ENCODE peak calls at places on chromosomes 7 and 10, in four cellular contexts. T is brain microvascular endothelial cell, K is body of pancreas, H is fibroblast of pulmonary artery. S is an unnamed sample.

GRCh38 chr10:46106410-46107255 is 60.6 kb upstream of the MSMB start:
- DNase-seq in T (peak; percentile 6), K (peak; percentile 63), H (peak; percentile 52), S (peak; percentile 59)

GRCh38 chr10:75195035-75195763 is 15.4 kb upstream of the VDAC2 start:
- DNase-seq in T (no peak), K (no peak), H (peak; percentile 41), S (no peak)

GRCh38 chr7:143172354-143172753 is 10.9 kb upstream of the TAS2R39 start:
- DNase-seq in T (no peak), K (peak; percentile 87), H (peak; percentile 31), S (peak; percentile 79)

GRCh38 chr7:152853236-152853635 is 93.7 kb downstream of the ACTR3B start:
- DNase-seq in T (no peak), K (no peak), H (no peak), S (no peak)

GRCh38 chr10:114412907-114413386 is 8.6 kb upstream of the AFAP1L2 start:
- DNase-seq in T (peak; percentile 32), K (no peak), H (peak; percentile 53), S (no peak)

GRCh38 chr10:11242443-11243386 is 225.0 kb downstream of the CELF2 start:
- DNase-seq in T (no peak), K (no peak), H (peak; percentile 49), S (peak; percentile 42)

GRCh38 chr10:70913546-70914240 is 25.3 kb upstream of the PCBD1 start:
- DNase-seq in T (no peak), K (no peak), H (no peak), S (no peak)

GRCh38 chr7:100917018-100917365 is 21.3 kb upstream of the ACHE start:
- DNase-seq in T (no peak), K (no peak), H (no peak), S (no peak)

GRCh38 chr10:104322416-104322782 is 15.9 kb downstream of the ITPRIP start:
- DNase-seq in T (no peak), K (no peak), H (no peak), S (no peak)

GRCh38 chr10:17228081-17229015 is at the start of gene VIM:
- DNase-seq in T (peak; percentile 97), K (peak; percentile 86), H (peak; percentile 96), S (peak; percentile 73)

GRCh38 chr10:123517376-123517775 is 148.8 kb upstream of the GPR26 start:
- DNase-seq in T (no peak), K (no peak), H (no peak), S (no peak)

S was measured in stomach.